ENCODE peak calls at places on chromosomes 3 and 15, in ten cellular contexts. G is colonic mucosa, Y is ovary, T is ascending aorta, J is tibial artery, A is gastrocnemius medialis, M is PC-3, C is H1, F is uterus, I is mesendoderm. U is an unnamed sample.

GRCh38 chr3:151315846-151316245 is 774 bp downstream of the GPR87 start:
- DNase-seq in M (peak; percentile 29), A (no peak), F (no peak), J (no peak), C (no peak), G (no peak), I (no peak), Y (no peak), T (no peak), U (no peak)

GRCh38 chr3:119257654-119258410 is 17.2 kb upstream of the B4GALT4 start:
- DNase-seq in T (no peak), J (no peak), Y (no peak), M (peak; percentile 38), C (no peak), G (peak; percentile 59), F (no peak), A (no peak), I (no peak), U (no peak)

GRCh38 chr15:31049122-31049521 is 52.4 kb downstream of the TRPM1 start:
- DNase-seq in T (no peak), Y (no peak), I (no peak), C (no peak), J (no peak), G (no peak), A (no peak), M (no peak), F (no peak), U (no peak)

GRCh38 chr3:143000525-143000924 is 845 bp upstream of the U2SURP start:
- DNase-seq in C (no peak), M (peak; percentile 66), G (peak; percentile 44), F (no peak), A (no peak), Y (no peak), I (peak; percentile 78), J (no peak), T (no peak), U (no peak)

GRCh38 chr3:76824658-76825310 is 215.1 kb upstream of the ROBO2 start:
- DNase-seq in J (no peak), T (no peak), F (no peak), A (no peak), M (no peak), G (no peak), C (no peak), Y (no peak), I (no peak), U (no peak)

GRCh38 chr3:43014990-43015389 is 35.9 kb downstream of the GASK1A start:
- DNase-seq in I (no peak), Y (no peak), M (no peak), C (no peak), A (no peak), G (no peak), F (no peak), T (peak; percentile 41), J (no peak), U (no peak)

GRCh38 chr15:81877533-81878227 is 168.1 kb downstream of the MEX3B start:
- DNase-seq in G (no peak), Y (no peak), A (no peak), C (no peak), T (no peak), J (no peak), M (no peak), I (peak; percentile 72), F (no peak), U (no peak)

GRCh38 chr3:153051427-153052095 is 110.5 kb upstream of the RAP2B start:
- DNase-seq in Y (no peak), G (peak; percentile 41), A (no peak), C (no peak), T (no peak), J (no peak), I (no peak), M (peak; percentile 90), F (no peak), U (no peak)

GRCh38 chr3:30340500-30340899 is 265.9 kb upstream of the TGFBR2 start:
- DNase-seq in M (no peak), J (no peak), C (no peak), F (no peak), I (no peak), Y (no peak), T (no peak), G (no peak), A (no peak), U (no peak)

GRCh38 chr3:30341079-30341478 is 265.3 kb upstream of the TGFBR2 start:
- DNase-seq in M (no peak), Y (no peak), C (no peak), G (no peak), J (no peak), F (no peak), I (no peak), T (no peak), A (no peak), U (no peak)

GRCh38 chr3:30343067-30343831 is 263.2 kb upstream of the TGFBR2 start:
- DNase-seq in J (no peak), F (no peak), T (no peak), C (no peak), Y (no peak), A (no peak), G (no peak), I (peak; percentile 13), M (no peak), U (no peak)

GRCh38 chr3:30342319-30343060 is 263.9 kb upstream of the TGFBR2 start:
- DNase-seq in A (peak; percentile 53), C (no peak), Y (no peak), M (peak; percentile 99), G (peak; percentile 59), F (peak; percentile 35), J (peak; percentile 64), I (peak; percentile 68), T (peak; percentile 79), U (no peak)

GRCh38 chr3:30341851-30342250 is 264.6 kb upstream of the TGFBR2 start:
- DNase-seq in M (no peak), Y (no peak), C (no peak), G (no peak), A (no peak), I (no peak), J (no peak), F (no peak), T (no peak), U (no peak)
- H3K4me1 ChIP-seq in M (peaks cover 53% of the 10 kb centered on the region), Y (peaks cover 2% of the 10 kb centered on the region), C (no peaks in the 10 kb centered on the region), G (no peaks in the 10 kb centered on the region), A (peaks cover 6% of the 10 kb centered on the region), I (peaks cover 2% of the 10 kb centered on the region), J (peaks cover 6% of the 10 kb centered on the region), F (no peaks in the 10 kb centered on the region), T (no peaks in the 10 kb centered on the region), U (peaks cover 15% of the 10 kb centered on the region)

DNA sequence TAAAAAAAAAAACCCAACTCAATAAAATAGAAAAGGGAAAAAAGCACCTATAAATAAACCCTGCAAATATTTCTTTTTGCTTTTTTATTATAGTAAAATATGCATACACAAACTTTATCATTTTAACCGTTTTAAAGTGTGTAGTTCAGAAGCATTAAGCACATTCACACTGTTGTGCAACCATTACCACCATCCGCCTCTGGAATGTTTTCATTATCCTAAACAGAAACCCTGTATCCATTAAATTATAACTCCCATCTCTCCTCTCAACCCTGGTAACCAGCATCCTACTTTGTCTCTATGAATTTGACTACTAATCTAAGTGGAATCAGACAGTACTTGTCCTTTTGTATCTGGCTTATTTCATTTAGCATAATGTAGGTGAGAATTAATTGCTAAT is 15.0 kb downstream of the CDCP1 start:
- DNase-seq in A (no peak), G (no peak), T (no peak), M (no peak), I (no peak), J (no peak), Y (no peak), F (no peak), C (no peak), U (no peak)
- H3K4me1 ChIP-seq in A (peaks cover 22% of the 10 kb centered on the region), G (no peaks in the 10 kb centered on the region), T (no peaks in the 10 kb centered on the region), M (peaks cover 78% of the 10 kb centered on the region), I (no peaks in the 10 kb centered on the region), J (no peaks in the 10 kb centered on the region), Y (peaks cover 2% of the 10 kb centered on the region), F (no peaks in the 10 kb centered on the region), C (no peaks in the 10 kb centered on the region), U (peaks cover 26% of the 10 kb centered on the region)

GRCh38 chr3:172154768-172155649 is 115.6 kb downstream of the FNDC3B start:
- DNase-seq in Y (no peak), I (no peak), G (no peak), J (no peak), C (no peak), M (no peak), F (no peak), T (no peak), A (no peak), U (no peak)

GRCh38 chr3:172157566-172158258 is 118.3 kb downstream of the FNDC3B start:
- DNase-seq in T (no peak), C (no peak), F (no peak), J (no peak), M (no peak), Y (no peak), A (no peak), I (no peak), G (no peak), U (no peak)

GRCh38 chr3:172156309-172156998 is 117.1 kb downstream of the FNDC3B start:
- DNase-seq in Y (no peak), A (peak; percentile 73), M (no peak), C (no peak), F (no peak), T (no peak), I (peak; percentile 72), J (no peak), G (no peak), U (no peak)

GRCh38 chr3:172153335-172153861 is 114.0 kb downstream of the FNDC3B start:
- DNase-seq in M (peak; percentile 97), C (no peak), G (peak; percentile 86), I (peak; percentile 60), T (peak; percentile 98), F (peak; percentile 90), A (peak; percentile 95), J (peak; percentile 98), Y (peak; percentile 90), U (peak; percentile 14)

DNA sequence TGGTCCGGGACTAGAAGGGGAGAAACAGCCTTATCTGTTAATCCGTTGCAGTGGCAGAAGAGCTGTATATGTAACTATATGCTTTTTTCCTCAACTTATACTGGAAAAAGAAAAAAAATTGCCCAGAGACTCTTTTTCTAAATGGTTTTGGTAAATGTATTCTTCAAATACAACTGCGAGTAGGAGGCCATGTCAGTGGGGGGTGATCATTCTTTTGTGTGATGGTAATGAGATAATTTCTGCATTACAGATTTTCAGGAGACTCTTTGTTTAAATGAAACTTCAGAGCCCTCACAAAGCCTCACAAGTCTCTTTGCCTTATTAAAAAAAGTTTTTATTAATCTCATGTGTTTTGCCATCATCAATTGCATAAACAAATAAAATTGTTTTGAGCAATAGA is 116.5 kb downstream of the FNDC3B start:
- DNase-seq in F (no peak), I (no peak), M (no peak), T (no peak), Y (no peak), C (no peak), J (no peak), A (no peak), G (no peak), U (no peak)
- H3K4me1 ChIP-seq in F (peaks cover 12% of the 10 kb centered on the region), I (peaks cover 29% of the 10 kb centered on the region), M (peaks cover 74% of the 10 kb centered on the region), T (peaks cover 42% of the 10 kb centered on the region), Y (peaks cover 17% of the 10 kb centered on the region), C (peaks cover 37% of the 10 kb centered on the region), J (peaks cover 63% of the 10 kb centered on the region), A (peaks cover 72% of the 10 kb centered on the region), G (peaks cover 9% of the 10 kb centered on the region), U (peaks cover 27% of the 10 kb centered on the region)

DNA sequence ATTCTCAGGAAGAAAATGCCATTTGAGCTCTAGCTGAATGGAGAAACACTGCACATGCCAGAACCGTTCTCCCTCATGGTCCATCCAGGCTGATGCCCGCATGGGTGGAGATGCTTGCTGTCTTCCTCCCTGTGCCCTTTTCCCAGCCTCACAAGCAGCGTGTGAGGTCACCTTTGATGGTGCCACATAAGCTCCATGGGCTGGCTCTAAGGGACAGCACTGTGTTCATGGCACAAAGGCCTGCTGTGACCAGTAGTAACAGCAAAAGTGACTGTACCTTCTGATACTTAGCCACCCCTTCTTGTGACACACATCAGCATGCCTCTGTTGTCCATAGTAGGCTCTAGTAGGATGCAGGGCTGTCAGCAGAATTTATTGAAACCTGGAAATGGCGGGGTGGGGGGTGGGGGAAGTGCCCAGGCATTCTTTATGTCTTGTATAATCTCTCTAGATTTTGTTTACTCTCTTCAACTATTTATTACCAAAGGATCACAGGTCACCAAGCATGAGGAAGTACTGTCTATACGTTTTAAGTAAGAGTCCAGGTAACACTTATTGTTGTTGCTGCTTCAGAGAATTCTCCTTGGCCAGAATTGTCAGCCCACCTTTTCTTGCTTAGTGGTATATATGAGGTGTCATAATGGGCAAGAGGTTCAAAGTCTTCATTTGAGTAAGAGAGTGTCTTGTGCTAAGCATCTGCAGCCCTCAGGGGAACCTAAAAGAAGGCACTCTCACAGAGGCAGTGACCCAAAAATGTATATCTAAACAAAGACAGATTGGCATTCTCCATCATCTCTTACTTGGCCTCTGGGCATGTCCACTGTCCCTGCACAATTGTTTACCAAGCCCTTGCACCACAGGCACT is 56.5 kb downstream of the RAB7A start:
- DNase-seq in F (no peak), M (no peak), I (no peak), Y (no peak), T (no peak), C (no peak), J (no peak), G (no peak), A (no peak), U (no peak)
- H3K4me1 ChIP-seq in F (no peaks in the 10 kb centered on the region), M (peaks cover 12% of the 10 kb centered on the region), I (no peaks in the 10 kb centered on the region), Y (peaks cover 16% of the 10 kb centered on the region), T (peaks cover 9% of the 10 kb centered on the region), C (peaks cover 6% of the 10 kb centered on the region), J (peaks cover 75% of the 10 kb centered on the region), G (peaks cover 22% of the 10 kb centered on the region), A (peaks cover 96% of the 10 kb centered on the region), U (peaks cover 10% of the 10 kb centered on the region)